ENCODE peak calls at places on chromosome 20, in nine cellular contexts. K, R, M, N, S, Y, F, T and C are unnamed samples.

GRCh38 chr20:20371681-20372080 is 3.8 kb downstream of the INSM1 start:
- DNase-seq in K (no peak), R (no peak), M (no peak), N (no peak), S (no peak), Y (no peak), F (no peak), T (no peak), C (no peak)

GRCh38 chr20:2299301-2299700 is 3.5 kb downstream of the TGM3 start:
- DNase-seq in K (no peak), R (no peak), M (no peak), N (no peak), S (no peak), Y (no peak), F (no peak), T (no peak), C (no peak)

GRCh38 chr20:41748051-41748450 is 129.9 kb upstream of the CHD6 start:
- DNase-seq in K (no peak), R (no peak), M (no peak), N (no peak), S (no peak), Y (no peak), F (no peak), T (no peak), C (no peak)

GRCh38 chr20:48600470-48600945 is 227.3 kb downstream of the PREX1 start:
- DNase-seq in K (no peak), R (no peak), M (no peak), N (no peak), S (no peak), Y (no peak), F (no peak), T (no peak), C (no peak)

GRCh38 chr20:33236351-33236750 is 555 bp downstream of the BPIFA1 start:
- DNase-seq in K (no peak), R (no peak), M (no peak), N (no peak), S (no peak), Y (no peak), F (no peak), T (no peak), C (no peak)

GRCh38 chr20:56833427-56833826 is 204.3 kb downstream of the TFAP2C start:
- DNase-seq in K (no peak), R (no peak), M (no peak), N (no peak), S (no peak), Y (no peak), F (no peak), T (no peak), C (no peak)

GRCh38 chr20:58583141-58583540 is 67.9 kb upstream of the APCDD1L start:
- DNase-seq in K (no peak), R (peak; percentile 58), M (no peak), N (no peak), S (no peak), Y (no peak), F (no peak), T (no peak), C (no peak)

GRCh38 chr20:58693226-58694006 is 816 bp downstream of the NPEPL1 start:
- DNase-seq in K (no peak), R (no peak), M (no peak), N (no peak), S (no peak), Y (peak; percentile 36), F (no peak), T (no peak), C (no peak)

GRCh38 chr20:25288291-25289181 is 40.7 kb downstream of the PYGB start:
- DNase-seq in K (no peak), R (no peak), M (no peak), N (no peak), S (no peak), Y (no peak), F (no peak), T (no peak), C (no peak)